ENCODE peak calls at places on chromosome 19, in eight cellular contexts. I is body of pancreas, N is GM23338, J is heart right ventricle, C is tibial nerve, A is heart left ventricle, W is esophagus muscularis mucosa, S is esophagus squamous epithelium. V is an unnamed sample.

GRCh38 chr19:55324705-55325104 is 436 bp downstream of the TMEM150B start:
- DNase-seq in C (no peak), W (no peak), A (no peak), I (no peak), S (no peak), N (no peak), J (no peak), V (no peak)

GRCh38 chr19:56837004-56837403 is 3.5 kb downstream of the PEG3 start:
- DNase-seq in C (no peak), J (no peak), I (peak; percentile 11), S (no peak), A (no peak), N (no peak), W (no peak), V (no peak)

GRCh38 chr19:52237197-52237596 is 32.2 kb upstream of the ZNF766 start:
- DNase-seq in J (no peak), S (no peak), C (no peak), W (no peak), N (no peak), A (no peak), I (no peak), V (no peak)

GRCh38 chr19:10701955-10702307 is 692 bp downstream of the QTRT1 start:
- DNase-seq in N (peak; percentile 75), S (no peak), W (no peak), J (no peak), A (no peak), I (no peak), C (no peak), V (no peak)

GRCh38 chr19:5691205-5691929 is 1.3 kb downstream of the RPL36 start:
- DNase-seq in S (no peak), A (peak; percentile 79), W (no peak), J (peak; percentile 70), I (peak; percentile 74), C (no peak), N (peak; percentile 47), V (no peak)

GRCh38 chr19:16527334-16527935 is 14.8 kb downstream of the CHERP start:
- DNase-seq in S (no peak), C (no peak), J (no peak), W (no peak), N (no peak), I (no peak), A (no peak), V (no peak)

GRCh38 chr19:31344403-31344802 is 4.8 kb downstream of the TSHZ3 start:
- DNase-seq in J (no peak), I (no peak), A (no peak), N (peak; percentile 49), C (no peak), S (no peak), W (no peak), V (no peak)

GRCh38 chr19:54282706-54283105 is 1.8 kb upstream of the LILRB2 start:
- DNase-seq in I (no peak), N (no peak), C (no peak), J (no peak), A (no peak), S (no peak), W (no peak), V (no peak)

GRCh38 chr19:34989248-34989797 is 10.8 kb upstream of the GRAMD1A start:
- DNase-seq in C (no peak), A (no peak), J (no peak), S (no peak), N (no peak), W (no peak), I (no peak), V (no peak)

GRCh38 chr19:13132471-13133166 is 14.6 kb downstream of the NACC1 start:
- DNase-seq in J (no peak), N (no peak), W (no peak), C (no peak), I (no peak), A (no peak), S (no peak), V (no peak)

GRCh38 chr19:2906631-2907195 is 6.0 kb downstream of the ZNF57 start:
- DNase-seq in C (no peak), N (no peak), A (no peak), W (no peak), J (no peak), S (no peak), I (no peak), V (no peak)
- H3K4me1 ChIP-seq in C (peaks cover 2% of the 10 kb centered on the region), N (no peaks in the 10 kb centered on the region), A (peaks cover under 1% of the 10 kb centered on the region), W (peaks cover 12% of the 10 kb centered on the region), J (peaks cover 2% of the 10 kb centered on the region), S (peaks cover 12% of the 10 kb centered on the region), I (peaks cover 1% of the 10 kb centered on the region), V (no peaks in the 10 kb centered on the region)

DNA sequence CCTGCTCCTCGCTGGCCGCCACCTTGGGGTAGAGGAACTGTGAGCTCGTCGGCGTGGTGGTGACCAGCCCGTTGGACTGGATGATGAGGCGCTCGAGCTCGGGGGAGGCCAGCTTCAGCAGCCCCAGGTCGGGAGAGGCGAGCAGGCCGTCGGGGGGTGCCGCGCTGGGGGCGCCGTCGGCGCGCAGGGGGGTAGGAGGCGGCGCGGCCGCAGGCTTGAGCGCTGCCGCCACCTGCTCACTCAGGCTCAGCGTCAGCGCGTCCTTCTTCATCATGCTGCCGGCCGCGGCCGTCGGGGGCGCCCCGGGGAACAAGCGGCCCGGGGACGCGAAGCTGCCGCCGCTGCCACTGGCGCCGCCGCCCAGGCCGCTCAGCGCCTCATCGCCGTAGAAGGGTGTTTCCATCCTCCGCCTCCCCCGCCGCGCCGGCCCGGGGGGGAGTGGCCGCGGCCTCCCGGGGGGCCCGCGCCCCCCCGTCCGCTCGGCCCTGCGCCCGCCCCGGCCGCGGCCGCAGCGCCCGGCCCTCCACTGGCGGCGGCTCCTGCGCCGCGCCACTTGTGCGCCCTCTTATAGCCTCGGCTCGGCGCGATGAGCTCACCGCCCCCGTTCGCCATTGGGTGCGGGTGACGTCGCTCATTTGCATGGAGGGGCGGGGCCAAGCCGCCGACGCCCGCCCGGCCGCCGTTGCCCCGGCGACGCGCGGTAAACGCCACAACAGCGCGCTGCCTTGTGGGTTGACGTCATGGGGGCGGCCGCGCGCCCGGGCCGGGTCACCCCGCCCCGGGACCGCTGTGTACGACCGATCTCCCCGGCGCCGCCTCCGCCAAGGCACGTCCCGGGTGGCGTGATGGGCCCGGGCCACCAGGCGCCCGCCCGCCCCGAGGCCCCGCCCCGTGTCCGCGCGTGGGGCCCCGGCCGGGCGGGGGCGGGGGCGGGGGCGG is at the start of gene JUND:
- DNase-seq in A (peak; percentile 99), J (peak; percentile 99), S (peak; percentile 85), N (peak; percentile 97), C (peak; percentile 98), I (peak; percentile 99), W (peak; percentile 99), V (peak; percentile 96)
- H3K27me3 ChIP-seq in A (no peaks in the 10 kb centered on the region), J (no peaks in the 10 kb centered on the region), S (no peaks in the 10 kb centered on the region), N (peaks cover 3% of the 10 kb centered on the region), C (no peaks in the 10 kb centered on the region), I (no peaks in the 10 kb centered on the region), W (no peaks in the 10 kb centered on the region), V (no peaks in the 10 kb centered on the region)

GRCh38 chr19:39154084-39154625 is 28.6 kb downstream of the PAK4 start:
- DNase-seq in I (no peak), N (no peak), J (no peak), S (no peak), C (no peak), W (no peak), A (no peak), V (no peak)

GRCh38 chr19:39156230-39156890 is 30.8 kb downstream of the PAK4 start:
- DNase-seq in J (no peak), S (no peak), W (no peak), I (peak; percentile 36), C (no peak), N (no peak), A (no peak), V (no peak)

GRCh38 chr19:39155741-39156140 is 30.2 kb downstream of the PAK4 start:
- DNase-seq in N (no peak), I (no peak), W (no peak), J (no peak), S (no peak), A (no peak), C (no peak), V (no peak)

GRCh38 chr19:39155114-39155700 is 29.6 kb downstream of the PAK4 start:
- DNase-seq in W (no peak), N (peak; percentile 44), S (no peak), I (no peak), J (no peak), C (no peak), A (no peak), V (no peak)

DNA sequence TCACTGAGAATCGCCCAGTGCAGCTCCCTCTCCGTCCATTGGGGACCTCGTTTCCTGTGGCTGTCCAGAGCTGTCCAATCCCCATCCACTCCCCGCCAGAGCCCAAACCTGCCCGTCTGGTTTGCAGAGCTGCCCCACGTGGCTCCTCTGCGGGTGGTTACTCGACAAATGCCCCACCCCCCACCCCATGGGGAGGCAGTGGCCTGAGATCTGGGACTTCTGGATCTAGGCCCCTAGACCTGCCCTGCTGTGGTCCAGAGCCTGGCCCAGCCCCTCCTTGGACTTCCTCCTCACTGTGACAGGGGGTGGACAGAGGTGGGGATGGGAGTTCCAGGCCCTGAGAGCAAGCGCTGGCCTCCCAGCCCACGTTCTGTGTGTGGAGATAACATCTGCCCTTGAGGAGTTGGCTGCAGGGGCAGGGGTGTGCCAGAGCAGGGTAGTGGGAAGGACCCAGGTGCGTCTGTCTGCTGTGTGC is 29.1 kb downstream of the PAK4 start:
- DNase-seq in W (no peak), I (peak; percentile 91), J (no peak), N (peak; percentile 78), A (no peak), C (no peak), S (no peak), V (no peak)
- TF ChIP-seq CTCF in W (no peak), I (peak; percentile 40), J (no peak), N (no peak), A (no peak), C (no peak), S (no peak), V (no peak)

DNA sequence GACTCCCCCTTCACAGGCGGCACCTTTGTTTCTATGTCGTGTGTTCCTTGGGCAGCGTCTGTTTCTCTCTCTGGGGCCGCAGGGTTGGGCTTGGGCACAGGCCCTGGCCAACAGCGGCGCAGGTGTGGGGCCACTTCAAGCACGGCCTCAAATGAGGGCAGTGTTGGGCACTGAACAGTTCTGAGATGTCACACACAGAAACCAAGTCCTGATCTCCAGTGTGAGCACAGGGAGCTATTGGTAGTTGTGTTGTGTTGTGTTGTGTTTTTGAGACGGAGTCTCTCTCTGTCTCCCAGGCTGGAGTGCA is 42.7 kb downstream of the GATAD2A start:
- DNase-seq in S (no peak), J (no peak), C (no peak), I (peak; percentile 73), W (no peak), N (no peak), A (no peak), V (no peak)
- H3K4me1 ChIP-seq in S (peaks cover 15% of the 10 kb centered on the region), J (peaks cover 75% of the 10 kb centered on the region), C (peaks cover 20% of the 10 kb centered on the region), I (peaks cover 41% of the 10 kb centered on the region), W (peaks cover 34% of the 10 kb centered on the region), N (peaks cover 29% of the 10 kb centered on the region), A (peaks cover 88% of the 10 kb centered on the region), V (no peaks in the 10 kb centered on the region)

DNA sequence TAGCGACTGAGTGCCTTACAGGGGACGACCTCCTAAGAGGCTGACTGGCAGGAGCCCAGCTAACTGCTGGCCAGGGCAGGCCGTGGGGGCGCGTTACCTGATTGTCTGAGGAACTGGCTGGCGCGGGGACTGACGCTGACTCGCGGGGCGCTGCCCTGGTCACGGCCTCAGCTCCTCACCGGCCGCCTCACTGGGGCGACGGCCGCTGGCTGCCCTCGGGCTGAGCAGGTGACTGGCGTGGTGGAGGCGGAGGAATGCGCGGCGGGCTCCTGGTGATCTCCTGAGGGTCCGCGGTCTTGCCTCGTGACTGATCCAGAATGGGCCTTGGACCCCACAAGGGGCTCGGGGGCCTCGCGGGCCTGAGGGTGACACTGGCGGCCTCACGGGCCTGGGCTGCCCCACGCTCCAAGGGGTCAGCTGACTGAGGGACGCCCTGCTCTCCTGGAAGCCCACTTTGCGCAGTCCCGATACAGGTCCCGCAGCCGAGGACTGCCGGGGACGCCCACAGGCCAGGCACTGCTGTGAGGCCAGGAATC is 39.3 kb downstream of the SIGLEC7 start:
- DNase-seq in I (no peak), N (no peak), S (no peak), W (no peak), J (no peak), C (no peak), A (no peak), V (no peak)
- H3K27me3 ChIP-seq in I (no peaks in the 10 kb centered on the region), N (peaks cover 11% of the 10 kb centered on the region), S (no peaks in the 10 kb centered on the region), W (no peaks in the 10 kb centered on the region), J (peaks cover 39% of the 10 kb centered on the region), C (no peaks in the 10 kb centered on the region), A (peaks cover 13% of the 10 kb centered on the region), V (no peaks in the 10 kb centered on the region)